ENCODE peak calls at places on chromosomes 6 and 20, in five cellular contexts. I is colonic mucosa; O is effector memory CD4-positive, alpha-beta T cell; L is HCT116; A is OCI-LY7. C is an unnamed sample. For H3K4me1, the result is how much of the 10 kb centered on the place peaks cover.

GRCh38 chr6:19438566-19439353 is 398.4 kb upstream of the ID4 start:
- DNase-seq in I (no peak), O (no peak), L (no peak), A (no peak), C (no peak)

GRCh38 chr6:108732101-108732870 is 115.9 kb upstream of the ARMC2 start:
- DNase-seq in I (peak), O (no peak), L (peak), A (no peak), C (no peak)

GRCh38 chr20:35697696-35698297 is 1.4 kb downstream of the NFS1 start:
- DNase-seq in I (no peak), O (no peak), L (no peak), A (no peak), C (no peak)

GRCh38 chr6:133631421-133631820 is 257.5 kb upstream of the TCF21 start:
- DNase-seq in I (no peak), O (no peak), L (no peak), A (no peak), C (no peak)

GRCh38 chr6:94636780-94637385 is 940.5 kb upstream of the MANEA start:
- DNase-seq in I (no peak), O (no peak), L (peak), A (peak), C (no peak)

GRCh38 chr20:22584922-22585785 is 782 bp upstream of the FOXA2 start:
- DNase-seq in I (peak), O (no peak), L (no peak), A (no peak), C (no peak)

GRCh38 chr6:152472325-152472724 is 164.8 kb downstream of the SYNE1 start:
- DNase-seq in I (no peak), O (no peak), L (no peak), A (no peak), C (no peak)

GRCh38 chr6:112029045-112029822 is 24.7 kb upstream of the CCN6 start:
- DNase-seq in I (peak), O (peak), L (peak), A (peak), C (no peak)

GRCh38 chr20:11769825-11770224 is 147.9 kb upstream of the BTBD3 start:
- DNase-seq in I (no peak), O (no peak), L (no peak), A (no peak), C (no peak)

GRCh38 chr6:2733324-2733723 is 17.4 kb downstream of the MYLK4 start:
- DNase-seq in I (peak), O (peak), L (no peak), A (peak), C (no peak)

GRCh38 chr20:43442310-43442880 is 15.3 kb upstream of the SRSF6 start:
- DNase-seq in I (no peak), O (no peak), L (no peak), A (no peak), C (no peak)

GRCh38 chr20:35387334-35387733 is 24.4 kb downstream of the UQCC1 start:
- DNase-seq in I (no peak), O (no peak), L (no peak), A (no peak), C (no peak)

GRCh38 chr6:158253248-158253647 is 59.0 kb upstream of the TULP4 start:
- DNase-seq in I (no peak), O (no peak), L (no peak), A (no peak), C (no peak)

GRCh38 chr6:25895773-25896172 is 21.7 kb upstream of the SLC17A3 start:
- DNase-seq in I (no peak), O (no peak), L (no peak), A (no peak), C (no peak)

GRCh38 chr6:71403422-71404134 is 115.0 kb downstream of the OGFRL1 start:
- DNase-seq in I (no peak), O (no peak), L (no peak), A (no peak), C (no peak)
- H3K4me1 ChIP-seq in I (under half), O (under half), L (under half), A (under half), C (under half)

DNA sequence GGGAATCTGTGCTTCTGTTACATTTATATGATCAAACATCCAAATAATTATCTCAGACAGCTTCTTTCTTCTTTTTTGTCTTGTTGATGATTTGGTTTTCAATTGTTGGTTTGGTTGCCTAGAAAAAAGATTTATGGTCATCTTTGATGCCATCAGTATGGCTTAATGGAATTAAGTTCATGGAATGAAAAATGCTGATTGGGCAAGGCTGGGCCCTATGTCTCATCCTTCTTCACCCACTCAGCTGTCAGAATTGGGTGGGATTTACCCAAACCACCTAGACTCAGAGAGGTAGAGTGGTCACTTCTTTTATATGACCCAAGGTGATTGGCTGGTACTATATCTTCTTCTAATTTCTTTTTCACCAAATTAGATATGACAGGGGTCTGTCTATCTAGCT is 258.3 kb downstream of the DOK5 start:
- DNase-seq in I (no peak), O (no peak), L (no peak), A (no peak), C (no peak)
- H3K4me3 ChIP-seq in I (no peak), O (no peak), L (no peak), A (no peak), C (no peak)

GRCh38 chr6:14619419-14619781 is 501.8 kb downstream of the CD83 start:
- DNase-seq in I (no peak), O (no peak), L (no peak), A (no peak), C (no peak)
- H3K4me1 ChIP-seq in I (under half), O (under half), L (under half), A (under half), C (under half)

GRCh38 chr6:41706876-41707564 is 28.4 kb downstream of the TFEB start:
- DNase-seq in I (no peak), O (no peak), L (no peak), A (peak), C (no peak)
- H3K4me3 ChIP-seq in I (no peak), O (no peak), L (no peak), A (peak), C (peak)

DNA sequence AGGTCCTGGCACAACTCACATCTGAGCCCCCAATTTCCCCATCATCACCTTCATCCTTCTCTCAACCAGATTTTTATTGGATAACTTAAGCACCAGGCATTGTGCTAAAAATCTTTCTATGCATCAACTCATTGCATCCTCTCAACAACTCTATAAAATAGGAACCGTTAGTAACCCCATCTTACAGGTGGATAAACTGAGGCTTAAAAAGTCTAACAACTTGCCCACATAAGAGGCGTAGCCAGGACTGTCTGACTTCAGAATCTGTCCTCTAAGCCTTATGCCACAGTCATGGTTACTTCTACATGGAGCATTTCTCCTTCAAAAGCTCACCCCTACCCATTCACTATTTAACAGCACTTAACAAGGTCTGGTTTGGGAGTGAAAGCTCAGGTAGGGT is 51.1 kb downstream of the PPP1R16B start:
- DNase-seq in I (no peak), O (no peak), L (no peak), A (no peak), C (no peak)
- H3K4me1 ChIP-seq in I (under half), O (under half), L (under half), A (half or more), C (under half)

DNA sequence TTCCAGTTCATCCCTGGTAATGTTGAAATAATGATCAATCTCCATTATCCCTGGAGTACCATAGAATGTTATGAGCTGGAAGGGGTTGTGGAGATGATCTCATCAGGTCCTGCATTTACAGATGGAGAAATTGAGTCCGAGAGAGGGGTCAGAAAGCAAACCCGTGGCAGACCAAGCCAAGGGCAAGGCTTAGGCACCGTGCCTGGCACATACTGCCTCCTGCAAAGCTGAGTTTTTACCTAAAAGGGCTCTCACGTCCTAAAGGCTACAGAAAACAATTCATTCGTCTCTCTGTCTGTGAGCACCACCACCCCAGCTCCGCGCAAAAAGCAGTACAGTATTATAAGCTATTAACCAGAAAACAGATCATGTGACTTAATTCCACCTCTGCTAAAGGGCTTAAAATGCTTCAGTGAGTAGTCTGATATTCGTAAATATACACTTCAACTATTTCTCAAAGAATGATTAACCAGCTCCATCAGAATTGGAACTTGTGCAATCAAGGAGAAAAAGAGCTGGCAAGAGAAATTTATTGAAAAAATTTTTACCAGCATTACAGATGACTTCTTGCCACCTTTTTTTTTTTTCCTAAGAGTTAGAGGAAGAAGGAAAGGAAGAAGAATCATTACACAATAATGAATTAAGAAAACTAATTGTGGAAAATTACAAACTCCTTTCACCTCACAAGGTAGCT is 3.4 kb upstream of the PARD6B start:
- DNase-seq in I (no peak), O (no peak), L (no peak), A (no peak), C (no peak)
- H3K4me3 ChIP-seq in I (no peak), O (no peak), L (no peak), A (no peak), C (no peak)

DNA sequence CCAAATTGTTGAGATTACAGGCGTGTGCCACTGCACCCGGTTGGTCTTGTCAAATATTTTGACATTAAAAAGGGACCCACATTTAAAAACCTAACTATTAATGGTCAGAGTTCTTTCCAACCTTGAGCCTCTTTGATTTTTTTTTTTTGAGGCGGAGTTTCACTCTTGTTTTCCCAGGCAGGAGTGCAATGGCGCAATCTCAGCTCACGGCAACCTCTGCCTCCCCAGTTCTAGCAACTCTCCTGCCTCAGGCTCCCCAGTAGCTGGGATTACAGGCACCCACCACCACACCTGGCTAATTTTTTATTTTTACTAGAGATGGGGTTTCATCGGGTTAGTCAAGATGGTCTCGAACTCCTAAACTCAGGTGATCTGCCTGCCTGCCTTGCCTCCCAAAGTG is 31.3 kb downstream of the CTNNBL1 start:
- DNase-seq in I (no peak), O (no peak), L (no peak), A (no peak), C (no peak)
- H3K4me1 ChIP-seq in I (under half), O (under half), L (under half), A (under half), C (under half)

GRCh38 chr6:17045581-17046322 is 56.1 kb upstream of the STMND1 start:
- DNase-seq in I (no peak), O (no peak), L (no peak), A (no peak), C (no peak)

GRCh38 chr6:17043148-17043522 is 58.7 kb upstream of the STMND1 start:
- DNase-seq in I (no peak), O (no peak), L (no peak), A (no peak), C (no peak)

GRCh38 chr6:17039266-17039665 is 62.6 kb upstream of the STMND1 start:
- DNase-seq in I (no peak), O (no peak), L (no peak), A (no peak), C (no peak)

GRCh38 chr6:17038316-17038715 is 63.5 kb upstream of the STMND1 start:
- DNase-seq in I (no peak), O (no peak), L (no peak), A (no peak), C (no peak)

GRCh38 chr6:17042422-17043147 is 59.3 kb upstream of the STMND1 start:
- DNase-seq in I (peak), O (no peak), L (peak), A (no peak), C (no peak)
- H3K4me3 ChIP-seq in I (no peak), O (no peak), L (no peak), A (no peak), C (no peak)

GRCh38 chr6:156952401-156952800 is 175.2 kb downstream of the ARID1B start:
- DNase-seq in I (no peak), O (no peak), L (no peak), A (no peak), C (no peak)
- H3K4me1 ChIP-seq in I (under half), O (under half), L (under half), A (under half), C (under half)

DNA sequence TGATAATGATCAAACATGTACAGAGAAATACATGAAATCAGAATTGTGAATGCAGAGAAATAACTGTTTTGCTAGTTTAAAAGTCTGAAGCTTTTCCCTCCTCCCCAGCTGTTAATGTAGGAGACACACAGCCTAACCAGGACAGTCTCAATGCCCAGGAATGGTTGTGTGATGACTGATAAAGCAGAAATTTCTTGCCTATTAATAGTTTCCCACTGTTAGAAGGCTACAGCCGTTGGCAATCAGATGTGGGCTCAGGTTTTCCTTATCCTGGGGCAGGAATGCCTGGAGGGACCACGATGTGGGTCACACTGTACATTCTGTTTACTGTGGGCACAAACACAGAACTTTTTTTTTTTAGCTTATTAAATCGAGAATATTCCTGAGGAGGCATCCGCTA is 1.9 kb downstream of the PPP1R3D start:
- DNase-seq in I (no peak), O (no peak), L (no peak), A (no peak), C (no peak)
- H3K4me3 ChIP-seq in I (no peak), O (no peak), L (no peak), A (peak), C (no peak)

C was measured in naive thymus-derived CD4-positive, alpha-beta T cell.